ENCODE peak calls at places on chromosome 1, in five cellular contexts. Y, W, K, L and V are unnamed samples.

GRCh38 chr1:159749630-159750029 is 31.1 kb upstream of the DUSP23 start:
- DNase-seq in Y (no peak), W (no peak), K (no peak), L (no peak), V (no peak)

GRCh38 chr1:215118081-215118480 is 35.5 kb downstream of the KCNK2 start:
- DNase-seq in Y (no peak), W (no peak), K (no peak), L (no peak), V (no peak)

GRCh38 chr1:1341549-1342021 is 7.6 kb downstream of the DVL1 start:
- DNase-seq in Y (no peak), W (no peak), K (no peak), L (no peak), V (no peak)

GRCh38 chr1:117985239-117985638 is 55.7 kb downstream of the WDR3 start:
- DNase-seq in Y (no peak), W (no peak), K (no peak), L (no peak), V (peak; percentile 11)

GRCh38 chr1:213162338-213162737 is 111.3 kb downstream of the RPS6KC1 start:
- DNase-seq in Y (no peak), W (peak; percentile 67), K (no peak), L (no peak), V (peak; percentile 82)

GRCh38 chr1:110749960-110750359 is 75.2 kb upstream of the KCNA3 start:
- DNase-seq in Y (no peak), W (no peak), K (no peak), L (no peak), V (no peak)

GRCh38 chr1:15128520-15129313 is 24.8 kb upstream of the TMEM51 start:
- DNase-seq in Y (peak; percentile 12), W (peak; percentile 66), K (peak; percentile 17), L (peak; percentile 44), V (peak; percentile 74)

GRCh38 chr1:198680174-198680871 is 41.5 kb downstream of the PTPRC start:
- DNase-seq in Y (no peak), W (no peak), K (no peak), L (no peak), V (no peak)

GRCh38 chr1:31122101-31122735 is 56.7 kb upstream of the PUM1 start:
- DNase-seq in Y (no peak), W (no peak), K (no peak), L (no peak), V (no peak)

GRCh38 chr1:179091691-179092165 is 9.9 kb downstream of the TOR3A start:
- DNase-seq in Y (no peak), W (no peak), K (no peak), L (no peak), V (peak; percentile 98)

GRCh38 chr1:201715801-201716741 is 112.9 kb upstream of the IPO9 start:
- DNase-seq in Y (no peak), W (no peak), K (no peak), L (no peak), V (no peak)

GRCh38 chr1:52967666-52968065 is 40.6 kb downstream of the SCP2 start:
- DNase-seq in Y (no peak), W (peak; percentile 11), K (no peak), L (no peak), V (no peak)

GRCh38 chr1:61215676-61216289 is 133.4 kb downstream of the NFIA start:
- DNase-seq in Y (no peak), W (peak; percentile 5), K (no peak), L (no peak), V (no peak)

GRCh38 chr1:117339866-117340357 is 27.3 kb upstream of the MAN1A2 start:
- DNase-seq in Y (no peak), W (peak; percentile 64), K (no peak), L (peak; percentile 22), V (peak; percentile 49)

GRCh38 chr1:31978853-31979400 is 34.7 kb upstream of the KHDRBS1 start:
- DNase-seq in Y (no peak), W (no peak), K (no peak), L (no peak), V (no peak)

GRCh38 chr1:197663178-197663953 is 111.9 kb downstream of the DENND1B start:
- DNase-seq in Y (no peak), W (peak; percentile 14), K (no peak), L (no peak), V (no peak)

GRCh38 chr1:236140705-236141446 is 1.5 kb upstream of the GPR137B start:
- DNase-seq in Y (no peak), W (no peak), K (no peak), L (no peak), V (no peak)

GRCh38 chr1:80498673-80499072 is 1302.1 kb upstream of the ADGRL2 start:
- DNase-seq in Y (no peak), W (no peak), K (no peak), L (no peak), V (no peak)

GRCh38 chr1:8078176-8078671 is 52.1 kb upstream of the ERRFI1 start:
- DNase-seq in Y (no peak), W (peak; percentile 95), K (no peak), L (no peak), V (peak; percentile 85)

GRCh38 chr1:68174173-68175113 is 57.9 kb downstream of the WLS start:
- DNase-seq in Y (no peak), W (peak; percentile 98), K (peak; percentile 86), L (no peak), V (peak; percentile 95)